ENCODE peak calls at places on chromosomes 6 and 20, in six cellular contexts. One of them, this sample, is unnamed.

GRCh38 chr6:26754212-26754611 is 94.7 kb upstream of the ZNF322 start:
- DNase-seq in endothelial cell: no peak
- DNase-seq in A673: no peak
- DNase-seq in AG04450: no peak
- DNase-seq in neural crest cell: no peak
- DNase-seq in A549: no peak
- DNase-seq in this sample: no peak

GRCh38 chr6:152450519-152450918 is 186.6 kb downstream of the SYNE1 start:
- DNase-seq in endothelial cell: no peak
- DNase-seq in A673: no peak
- DNase-seq in neural crest cell: no peak
- DNase-seq in AG04450: no peak
- DNase-seq in A549: no peak
- DNase-seq in this sample: no peak

GRCh38 chr6:135322427-135323201 is 141.5 kb downstream of the MYB start:
- DNase-seq in A549: no peak
- DNase-seq in A673: no peak
- DNase-seq in endothelial cell: no peak
- DNase-seq in AG04450: no peak
- DNase-seq in neural crest cell: no peak
- DNase-seq in this sample: peak; percentile 22

GRCh38 chr6:165769401-165769800 is 106.4 kb upstream of the PDE10A start:
- DNase-seq in endothelial cell: no peak
- DNase-seq in neural crest cell: no peak
- DNase-seq in AG04450: no peak
- DNase-seq in A549: no peak
- DNase-seq in A673: no peak
- DNase-seq in this sample: no peak

GRCh38 chr6:44561832-44562496 is 174.5 kb downstream of the CDC5L start:
- DNase-seq in AG04450: no peak
- DNase-seq in neural crest cell: no peak
- DNase-seq in A673: no peak
- DNase-seq in A549: no peak
- DNase-seq in endothelial cell: no peak
- DNase-seq in this sample: no peak

GRCh38 chr6:87944541-87944954 is 103.1 kb upstream of the SPACA1 start:
- DNase-seq in A549: peak; percentile 5
- DNase-seq in endothelial cell: no peak
- DNase-seq in AG04450: no peak
- DNase-seq in neural crest cell: no peak
- DNase-seq in A673: no peak
- DNase-seq in this sample: peak; percentile 16

GRCh38 chr6:17032595-17033591 is 69.0 kb upstream of the STMND1 start:
- DNase-seq in neural crest cell: no peak
- DNase-seq in AG04450: peak; percentile 81
- DNase-seq in A549: peak; percentile 15
- DNase-seq in endothelial cell: no peak
- DNase-seq in A673: peak; percentile 83
- DNase-seq in this sample: no peak

GRCh38 chr20:22681591-22682248 is 97.3 kb upstream of the FOXA2 start:
- DNase-seq in A673: no peak
- DNase-seq in neural crest cell: no peak
- DNase-seq in AG04450: no peak
- DNase-seq in A549: no peak
- DNase-seq in endothelial cell: no peak
- DNase-seq in this sample: no peak

GRCh38 chr6:165231581-165232276 is 77.7 kb downstream of the C6orf118 start:
- DNase-seq in AG04450: no peak
- DNase-seq in A549: peak; percentile 4
- DNase-seq in neural crest cell: no peak
- DNase-seq in A673: peak; percentile 53
- DNase-seq in endothelial cell: no peak
- DNase-seq in this sample: no peak

GRCh38 chr6:68718379-68719073 is 83.4 kb downstream of the ADGRB3 start:
- DNase-seq in neural crest cell: no peak
- DNase-seq in A549: no peak
- DNase-seq in endothelial cell: no peak
- DNase-seq in AG04450: no peak
- DNase-seq in A673: peak; percentile 48
- DNase-seq in this sample: no peak

GRCh38 chr6:34514593-34515472 is 41.3 kb downstream of the SPDEF start:
- DNase-seq in A673: peak; percentile 77
- DNase-seq in endothelial cell: peak; percentile 54
- DNase-seq in neural crest cell: peak; percentile 59
- DNase-seq in AG04450: peak; percentile 13
- DNase-seq in A549: no peak
- DNase-seq in this sample: no peak

GRCh38 chr20:49754596-49754995 is 40.9 kb upstream of the B4GALT5 start:
- DNase-seq in endothelial cell: no peak
- DNase-seq in A673: no peak
- DNase-seq in neural crest cell: no peak
- DNase-seq in A549: no peak
- DNase-seq in AG04450: no peak
- DNase-seq in this sample: no peak

GRCh38 chr6:25038300-25038699 is 102.5 kb upstream of the RIPOR2 start:
- DNase-seq in A673: no peak
- DNase-seq in neural crest cell: no peak
- DNase-seq in A549: no peak
- DNase-seq in AG04450: no peak
- DNase-seq in endothelial cell: no peak
- DNase-seq in this sample: no peak

GRCh38 chr6:25042984-25043725 is 107.4 kb upstream of the RIPOR2 start:
- DNase-seq in neural crest cell: no peak
- DNase-seq in A673: no peak
- DNase-seq in AG04450: no peak
- DNase-seq in A549: no peak
- DNase-seq in endothelial cell: no peak
- DNase-seq in this sample: no peak

GRCh38 chr6:25038992-25039391 is 103.2 kb upstream of the RIPOR2 start:
- DNase-seq in endothelial cell: no peak
- DNase-seq in A549: no peak
- DNase-seq in neural crest cell: no peak
- DNase-seq in A673: no peak
- DNase-seq in AG04450: no peak
- DNase-seq in this sample: no peak

GRCh38 chr6:25041676-25042598 is 106.2 kb upstream of the RIPOR2 start:
- DNase-seq in endothelial cell: no peak
- DNase-seq in A673: no peak
- DNase-seq in neural crest cell: no peak
- DNase-seq in A549: no peak
- DNase-seq in AG04450: no peak
- DNase-seq in this sample: peak; percentile 21

GRCh38 chr6:25042599-25042936 is 106.8 kb upstream of the RIPOR2 start:
- DNase-seq in A549: no peak
- DNase-seq in A673: no peak
- DNase-seq in neural crest cell: no peak
- DNase-seq in AG04450: no peak
- DNase-seq in endothelial cell: no peak
- DNase-seq in this sample: no peak
- TF ChIP-seq CTCF in A549: no peak
- TF ChIP-seq CTCF in A673: no peak
- TF ChIP-seq CTCF in neural crest cell: no peak
- TF ChIP-seq CTCF in AG04450: no peak
- TF ChIP-seq CTCF in endothelial cell: no peak
- TF ChIP-seq CTCF in this sample: no peak

GRCh38 chr20:9214676-9215075 is 145.8 kb downstream of the PLCB4 start:
- DNase-seq in endothelial cell: no peak
- DNase-seq in A673: no peak
- DNase-seq in neural crest cell: no peak
- DNase-seq in A549: no peak
- DNase-seq in AG04450: peak; percentile 84
- DNase-seq in this sample: no peak

GRCh38 chr20:9215539-9215938 is 146.7 kb downstream of the PLCB4 start:
- DNase-seq in endothelial cell: no peak
- DNase-seq in neural crest cell: no peak
- DNase-seq in AG04450: no peak
- DNase-seq in A673: peak; percentile 51
- DNase-seq in A549: no peak
- DNase-seq in this sample: no peak

GRCh38 chr20:9223296-9223695 is 154.4 kb downstream of the PLCB4 start:
- DNase-seq in A549: no peak
- DNase-seq in AG04450: no peak
- DNase-seq in A673: no peak
- DNase-seq in endothelial cell: no peak
- DNase-seq in neural crest cell: no peak
- DNase-seq in this sample: no peak

GRCh38 chr20:9220874-9221547 is 152.1 kb downstream of the PLCB4 start:
- DNase-seq in AG04450: peak; percentile 33
- DNase-seq in A673: no peak
- DNase-seq in A549: no peak
- DNase-seq in neural crest cell: no peak
- DNase-seq in endothelial cell: no peak
- DNase-seq in this sample: no peak

DNA sequence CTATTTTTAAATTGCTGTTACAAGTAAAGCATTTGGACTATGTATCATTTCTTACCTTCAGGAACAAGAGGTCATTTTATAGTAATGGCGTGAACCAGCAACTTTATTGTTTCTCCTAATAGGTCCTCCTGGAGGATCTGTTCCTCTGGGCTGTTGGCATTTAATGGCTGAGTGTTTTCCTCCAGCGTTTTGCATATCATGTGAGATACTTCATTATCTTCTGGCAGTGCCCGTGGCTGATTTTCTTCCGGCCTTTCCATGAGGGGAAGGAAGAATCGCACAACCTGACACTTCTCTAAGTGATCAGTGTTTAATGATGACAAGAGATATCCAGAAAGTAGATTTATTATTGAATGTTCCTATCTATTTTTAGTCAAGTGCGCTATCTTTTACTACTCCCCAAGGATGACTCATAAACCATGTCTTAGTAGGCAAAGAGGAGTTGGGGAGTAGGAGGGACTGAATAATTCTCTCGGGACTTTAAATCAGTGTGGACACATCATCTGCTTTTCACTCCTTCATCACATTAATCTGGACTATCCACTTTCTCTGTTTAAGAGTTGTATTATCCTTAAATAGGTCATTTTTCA is 149.6 kb downstream of the PLCB4 start:
- DNase-seq in endothelial cell: no peak
- DNase-seq in neural crest cell: no peak
- DNase-seq in AG04450: no peak
- DNase-seq in A549: no peak
- DNase-seq in A673: peak; percentile 84
- DNase-seq in this sample: no peak
- TF ChIP-seq CTCF in endothelial cell: no peak
- TF ChIP-seq CTCF in neural crest cell: no peak
- TF ChIP-seq CTCF in AG04450: no peak
- TF ChIP-seq CTCF in A549: no peak
- TF ChIP-seq CTCF in A673: no peak
- TF ChIP-seq CTCF in this sample: no peak

DNA sequence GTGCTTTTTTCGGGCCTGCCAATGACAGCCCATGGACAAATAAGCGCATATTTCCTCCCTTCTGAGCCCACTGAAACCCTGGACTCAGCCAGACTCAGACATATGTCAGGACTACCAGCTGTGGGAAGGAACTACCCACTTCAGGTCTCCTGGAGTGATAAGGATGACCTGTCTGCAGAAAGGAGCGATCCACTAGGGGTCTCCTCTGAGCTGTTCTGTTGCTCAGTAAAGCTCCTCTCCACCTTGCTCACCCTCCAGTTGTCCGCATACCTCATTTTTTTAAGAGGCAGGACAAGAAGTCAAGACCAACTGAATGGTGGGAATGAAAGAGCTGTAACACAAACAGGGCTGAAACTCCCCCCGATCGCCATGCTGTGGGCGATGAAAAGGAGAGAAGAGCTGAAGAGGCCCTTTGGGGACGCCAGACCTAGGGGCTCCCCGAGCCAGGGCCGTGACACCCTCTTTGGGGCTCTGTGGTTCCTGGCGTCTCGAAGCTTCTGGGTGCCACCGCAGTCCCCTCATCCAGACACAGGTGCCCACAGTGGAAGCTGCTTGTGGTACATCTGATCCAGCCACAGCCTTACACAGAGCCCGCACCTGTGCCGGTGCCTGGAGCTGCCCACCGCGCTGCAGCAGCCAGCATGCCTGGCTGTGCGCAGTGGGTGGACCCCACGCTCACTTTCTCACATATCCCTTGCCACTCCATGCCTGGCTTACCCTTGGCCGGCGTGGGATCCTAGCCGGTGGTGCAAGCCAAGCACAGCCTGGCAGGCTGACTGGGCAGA is 68.8 kb downstream of the EYS start:
- DNase-seq in A673: peak; percentile 13
- DNase-seq in AG04450: no peak
- DNase-seq in neural crest cell: peak; percentile 9
- DNase-seq in endothelial cell: peak; percentile 45
- DNase-seq in A549: no peak
- DNase-seq in this sample: no peak
- TF ChIP-seq CTCF in A673: peak; percentile 42
- TF ChIP-seq CTCF in AG04450: peak; percentile 25
- TF ChIP-seq CTCF in neural crest cell: peak; percentile 51
- TF ChIP-seq CTCF in endothelial cell: no peak
- TF ChIP-seq CTCF in A549: no peak
- TF ChIP-seq CTCF in this sample: no peak

GRCh38 chr20:35252037-35252461 is 25.6 kb downstream of the MMP24 start:
- DNase-seq in endothelial cell: no peak
- DNase-seq in AG04450: no peak
- DNase-seq in neural crest cell: no peak
- DNase-seq in A673: no peak
- DNase-seq in A549: no peak
- DNase-seq in this sample: no peak

GRCh38 chr20:35251613-35251940 is 25.1 kb downstream of the MMP24 start:
- DNase-seq in A673: no peak
- DNase-seq in endothelial cell: no peak
- DNase-seq in AG04450: no peak
- DNase-seq in A549: no peak
- DNase-seq in neural crest cell: no peak
- DNase-seq in this sample: no peak

GRCh38 chr20:35257175-35257909 is 20.6 kb downstream of the MMP24OS start:
- DNase-seq in A549: no peak
- DNase-seq in neural crest cell: no peak
- DNase-seq in AG04450: no peak
- DNase-seq in endothelial cell: no peak
- DNase-seq in A673: no peak
- DNase-seq in this sample: no peak

GRCh38 chr20:35253010-35253409 is 24.9 kb downstream of the MMP24OS start:
- DNase-seq in neural crest cell: no peak
- DNase-seq in A673: no peak
- DNase-seq in endothelial cell: no peak
- DNase-seq in AG04450: no peak
- DNase-seq in A549: no peak
- DNase-seq in this sample: no peak

DNA sequence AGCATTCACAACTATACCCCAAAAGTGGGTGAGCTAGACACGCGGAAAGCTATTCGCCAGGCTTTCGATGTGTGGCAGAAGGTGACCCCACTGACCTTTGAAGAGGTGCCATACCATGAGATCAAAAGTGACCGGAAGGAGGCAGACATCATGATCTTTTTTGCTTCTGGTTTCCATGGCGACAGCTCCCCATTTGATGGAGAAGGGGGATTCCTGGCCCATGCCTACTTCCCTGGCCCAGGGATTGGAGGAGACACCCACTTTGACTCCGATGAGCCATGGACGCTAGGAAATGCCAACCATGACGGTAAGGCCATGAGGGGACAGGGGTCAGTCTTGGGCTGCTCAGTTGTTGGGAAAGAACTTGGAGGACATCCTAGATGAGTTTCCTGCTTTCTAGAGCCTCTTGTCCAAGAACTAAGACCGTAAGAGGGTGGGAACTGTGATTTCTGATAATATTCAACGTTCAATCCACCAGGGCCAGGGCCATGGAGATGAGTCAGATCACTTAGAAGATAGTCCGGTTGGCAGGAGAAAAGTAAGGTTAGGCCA is 23.4 kb downstream of the MMP24OS start:
- DNase-seq in A673: no peak
- DNase-seq in neural crest cell: no peak
- DNase-seq in endothelial cell: no peak
- DNase-seq in AG04450: no peak
- DNase-seq in A549: no peak
- DNase-seq in this sample: no peak
- TF ChIP-seq CTCF in A673: no peak
- TF ChIP-seq CTCF in neural crest cell: no peak
- TF ChIP-seq CTCF in endothelial cell: no peak
- TF ChIP-seq CTCF in AG04450: no peak
- TF ChIP-seq CTCF in A549: no peak
- TF ChIP-seq CTCF in this sample: no peak